ENCODE peak calls at places on chromosomes 1 and 21, in seven cellular contexts. T is stomach; J is AG04450; S is CD4-positive, alpha-beta T cell; W is GM13976; D is lower lobe of right lung; A is adrenal gland. C is an unnamed sample.

GRCh38 chr1:168907053-168907452 is 178.0 kb upstream of the DPT start:
- DNase-seq in T (no peak), A (no peak), D (peak), S (no peak), J (no peak), W (no peak), C (no peak)

GRCh38 chr1:11929849-11930248 is 3.6 kb upstream of the KIAA2013 start:
- DNase-seq in J (no peak), S (no peak), W (peak), A (peak), T (peak), D (no peak), C (peak)

GRCh38 chr1:49052102-49052501 is 275.4 kb upstream of the BEND5 start:
- DNase-seq in A (no peak), D (no peak), J (no peak), S (no peak), W (no peak), T (no peak), C (no peak)

GRCh38 chr1:233364695-233365539 is 37.4 kb downstream of the MAP3K21 start:
- DNase-seq in T (no peak), D (no peak), W (no peak), S (no peak), J (no peak), A (no peak), C (peak)

GRCh38 chr1:196890668-196891067 is 2.8 kb downstream of the CFHR4 start:
- DNase-seq in D (no peak), T (no peak), W (no peak), A (no peak), J (no peak), S (no peak), C (no peak)

GRCh38 chr1:62092126-62092525 is 102.5 kb upstream of the L1TD1 start:
- DNase-seq in A (no peak), S (no peak), W (no peak), T (no peak), D (no peak), J (no peak), C (no peak)

GRCh38 chr1:91707114-91707889 is 178.6 kb downstream of the TGFBR3 start:
- DNase-seq in S (no peak), T (no peak), D (no peak), J (no peak), W (no peak), A (no peak), C (no peak)

GRCh38 chr1:198153804-198154203 is 3.0 kb upstream of the NEK7 start:
- DNase-seq in W (no peak), J (no peak), D (no peak), S (no peak), A (no peak), T (no peak), C (no peak)

GRCh38 chr1:156104065-156104810 is 10.3 kb upstream of the LMNA start:
- DNase-seq in W (no peak), T (peak), S (peak), J (no peak), A (no peak), D (peak), C (peak)

GRCh38 chr1:63322944-63323865 is 838 bp downstream of the FOXD3 start:
- DNase-seq in S (peak), A (no peak), W (peak), J (no peak), D (peak), T (no peak), C (peak)

GRCh38 chr1:244207935-244208244 is 156.8 kb downstream of the ZBTB18 start:
- DNase-seq in W (no peak), D (no peak), A (no peak), S (no peak), J (no peak), T (no peak), C (no peak)

GRCh38 chr1:46180082-46180616 is 3.9 kb upstream of the P3R3URF start:
- DNase-seq in W (no peak), A (no peak), T (peak), D (peak), S (no peak), J (no peak), C (no peak)

GRCh38 chr1:212677573-212677972 is 22.1 kb downstream of the BATF3 start:
- DNase-seq in A (no peak), W (no peak), J (no peak), D (no peak), S (no peak), T (no peak), C (no peak)

DNA sequence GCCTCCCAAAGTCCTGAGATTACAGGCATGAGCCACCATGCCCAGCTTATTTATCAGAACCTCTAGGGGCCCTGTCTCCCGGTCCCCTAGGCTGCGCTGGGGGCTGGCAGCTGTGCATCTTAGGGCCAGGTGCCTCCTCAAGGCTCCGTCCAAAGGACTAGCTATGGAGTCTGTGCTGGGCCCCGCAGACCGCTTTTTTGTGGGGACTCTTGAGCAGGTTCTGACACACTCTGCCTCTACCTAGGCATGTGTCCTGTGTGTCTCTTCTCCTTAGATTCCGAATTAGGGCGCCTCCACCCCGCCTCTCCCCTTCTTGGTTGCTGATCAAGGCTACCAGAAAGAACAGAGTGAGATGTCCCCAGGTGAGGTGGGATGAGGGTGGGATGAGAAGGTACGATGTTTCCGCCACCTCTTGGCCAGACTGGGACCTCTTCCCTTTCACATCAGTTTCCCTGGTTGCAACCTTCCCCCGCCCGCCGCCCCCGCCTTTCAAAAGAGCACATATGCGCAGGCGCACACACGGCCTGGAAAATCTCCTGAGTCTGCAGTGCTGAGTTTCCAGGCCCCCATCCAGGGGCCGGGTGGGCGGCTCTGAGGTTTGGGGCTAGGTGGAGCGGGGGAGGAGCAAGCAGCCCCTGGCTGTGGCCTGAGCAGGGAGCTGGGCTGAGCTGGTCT is 5.0 kb upstream of the PTPN7 start:
- DNase-seq in S (no peak), W (no peak), A (no peak), T (no peak), D (no peak), J (no peak), C (no peak)
- TF ChIP-seq CTCF in S (no peak), W (no peak), A (no peak), T (no peak), D (no peak), J (no peak), C (no peak)

DNA sequence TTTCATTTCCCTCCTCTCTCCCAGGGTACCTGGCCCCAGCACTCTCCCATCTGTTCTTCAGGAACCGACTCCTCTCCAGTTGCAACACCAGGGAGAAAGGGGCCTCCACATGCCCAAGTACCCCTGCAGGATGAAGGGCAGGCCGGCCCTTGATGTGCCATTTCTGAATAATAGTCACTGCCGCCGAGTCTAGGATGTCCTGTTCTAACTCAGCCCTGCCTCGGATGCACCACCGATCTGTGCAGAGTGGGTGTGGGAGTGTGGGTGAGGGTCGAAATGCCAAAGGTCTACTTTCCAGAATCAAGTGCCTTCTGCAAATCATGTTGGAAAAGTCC is 25.4 kb upstream of the SPSB1 start:
- DNase-seq in D (no peak), A (no peak), S (no peak), T (no peak), J (no peak), W (no peak), C (no peak)
- TF ChIP-seq CTCF in D (no peak), A (no peak), S (no peak), T (no peak), J (no peak), W (no peak), C (no peak)

DNA sequence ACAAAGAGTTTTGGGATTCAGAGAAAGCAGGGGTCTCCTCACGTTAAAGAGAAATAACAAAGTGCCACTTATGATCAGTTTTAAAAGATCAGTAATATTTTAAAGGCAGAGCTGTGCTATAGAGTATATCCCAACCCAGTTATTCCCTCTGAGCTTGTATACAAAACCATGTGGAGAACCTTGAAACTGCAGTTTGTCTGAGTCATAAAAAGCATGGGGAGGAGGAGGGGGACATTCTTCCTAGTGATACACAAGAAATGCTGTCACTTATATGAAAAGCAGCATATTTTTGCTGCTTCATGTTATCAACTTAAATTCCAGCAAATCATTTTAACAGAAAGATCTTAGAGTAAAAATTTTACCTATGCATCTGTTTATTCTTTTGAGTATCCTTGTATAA is 244.5 kb downstream of the GPR52 start:
- DNase-seq in J (peak), T (no peak), W (no peak), A (no peak), S (no peak), D (no peak), C (no peak)
- TF ChIP-seq CTCF in J (peak), T (no peak), W (no peak), A (peak), S (no peak), D (no peak), C (no peak)

GRCh38 chr1:41810446-41810845 is 108.3 kb downstream of the HIVEP3 start:
- DNase-seq in J (peak), W (peak), D (no peak), T (no peak), S (no peak), A (no peak), C (peak)
- TF ChIP-seq CTCF in J (peak), W (no peak), D (no peak), T (no peak), S (no peak), A (no peak), C (no peak)

GRCh38 chr1:239997515-239998311 is 94.0 kb upstream of the FMN2 start:
- DNase-seq in W (no peak), J (no peak), T (no peak), S (no peak), A (no peak), D (no peak), C (no peak)
- TF ChIP-seq CTCF in W (no peak), J (peak), T (no peak), S (no peak), A (no peak), D (no peak), C (no peak)

DNA sequence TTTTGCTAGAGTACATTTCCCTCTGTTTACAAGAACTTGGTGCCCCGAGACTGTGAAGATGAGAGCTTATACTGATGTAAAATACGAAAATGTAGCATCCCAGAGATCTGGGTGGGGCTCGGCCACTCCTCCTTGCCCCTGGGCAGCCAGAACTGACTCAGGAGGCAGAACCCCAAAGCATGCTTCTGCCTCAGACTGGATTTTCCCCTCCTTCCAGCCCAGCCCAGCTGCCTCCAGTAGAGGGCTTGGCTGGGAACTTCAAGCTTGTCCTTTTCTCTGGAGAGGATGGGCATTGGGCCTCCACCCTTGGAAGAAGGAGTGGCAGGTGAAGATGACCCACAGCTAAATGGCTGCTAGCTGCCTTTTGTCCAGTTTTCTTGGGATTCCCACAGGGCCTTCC is 24.3 kb upstream of the BTG2 start:
- DNase-seq in W (no peak), J (no peak), T (no peak), D (no peak), S (no peak), A (peak), C (no peak)
- TF ChIP-seq CTCF in W (no peak), J (peak), T (no peak), D (no peak), S (no peak), A (no peak), C (no peak)

GRCh38 chr1:3069491-3070303 is 694 bp downstream of the PRDM16 start:
- DNase-seq in W (no peak), A (peak), S (no peak), T (no peak), J (no peak), D (peak), C (peak)
- TF ChIP-seq CTCF in W (no peak), A (no peak), S (no peak), T (peak), J (peak), D (peak), C (no peak)

DNA sequence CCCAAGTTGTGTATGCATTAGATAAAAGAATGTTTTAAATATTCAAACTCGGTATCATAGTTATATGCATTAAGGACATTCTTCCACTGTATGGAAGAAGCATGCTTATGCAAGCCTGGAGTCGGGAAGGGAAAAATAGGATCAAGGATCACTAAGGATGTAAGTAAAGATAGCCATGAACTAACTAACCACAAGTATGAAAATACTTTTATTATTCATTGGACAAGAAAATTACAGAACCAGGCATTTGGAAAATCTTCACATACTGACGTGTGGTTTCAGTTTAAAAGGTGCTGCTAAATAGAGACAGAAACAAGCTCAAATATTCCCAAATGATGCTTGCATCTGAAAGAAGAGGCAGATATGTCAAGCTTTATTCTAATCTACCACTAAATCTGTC is 26.9 kb upstream of the DPYD start:
- DNase-seq in J (no peak), S (no peak), T (no peak), A (no peak), W (no peak), D (no peak), C (no peak)
- TF ChIP-seq CTCF in J (no peak), S (no peak), T (no peak), A (no peak), W (no peak), D (no peak), C (no peak)

GRCh38 chr21:36929622-36930021 is 36.8 kb downstream of the HLCS start:
- DNase-seq in D (no peak), J (no peak), T (peak), W (no peak), S (no peak), A (no peak), C (no peak)
- TF ChIP-seq CTCF in D (no peak), J (peak), T (peak), W (no peak), S (no peak), A (no peak), C (no peak)

C was measured in GM20000.